ENCODE peak calls at places on chromosomes 1 and 21, in seven cellular contexts. D is stimulated activated CD4-positive, alpha-beta T cell treated with anti-CD3 and anti-CD28 coated beads, Interleukin-1b, Interleukin-23, amount 100 ng/mL, for 4 hours; R is caudate nucleus; N is amniotic stem cell; J is NCI-H1417; L is dorsolateral prefrontal cortex; Y is cardiac fibroblast. I is an unnamed sample.

GRCh38 chr1:44220001-44220751 is 6.9 kb downstream of the DMAP1 start:
- DNase-seq in D (no peak), R (no peak), N (no peak), J (no peak), L (no peak), Y (peak), I (no peak)

GRCh38 chr1:111142358-111142975 is 2.4 kb downstream of the CEPT1 start:
- DNase-seq in D (no peak), R (no peak), N (no peak), J (no peak), L (no peak), Y (no peak), I (no peak)

GRCh38 chr21:41508415-41509205 is 652 bp upstream of the TMPRSS2 start:
- DNase-seq in D (no peak), R (no peak), N (no peak), J (no peak), L (no peak), Y (no peak), I (no peak)

GRCh38 chr1:234538930-234539649 is 60.1 kb upstream of the TARBP1 start:
- DNase-seq in D (no peak), R (no peak), N (no peak), J (no peak), L (no peak), Y (no peak), I (no peak)

GRCh38 chr1:59025898-59026426 is 242.1 kb upstream of the JUN start:
- DNase-seq in D (no peak), R (no peak), N (no peak), J (no peak), L (no peak), Y (no peak), I (no peak)

GRCh38 chr1:61427516-61427915 is 297.4 kb downstream of the TM2D1 start:
- DNase-seq in D (no peak), R (no peak), N (no peak), J (peak), L (no peak), Y (no peak), I (no peak)

GRCh38 chr1:163747855-163748254 is 426.1 kb downstream of the NUF2 start:
- DNase-seq in D (no peak), R (no peak), N (no peak), J (no peak), L (no peak), Y (no peak), I (no peak)

GRCh38 chr1:168392958-168393357 is 112.3 kb downstream of the TBX19 start:
- DNase-seq in D (no peak), R (no peak), N (no peak), J (no peak), L (no peak), Y (peak), I (no peak)

GRCh38 chr1:26959722-26960624 is at the start of gene KDF1:
- DNase-seq in D (peak), R (no peak), N (no peak), J (peak), L (no peak), Y (no peak), I (no peak)

GRCh38 chr1:183101841-183102276 is 78.6 kb downstream of the LAMC1 start:
- DNase-seq in D (no peak), R (no peak), N (no peak), J (no peak), L (no peak), Y (no peak), I (no peak)

I was measured in occipital lobe.